ENCODE peak calls at places on chromosomes 3 and 15, in four cellular contexts. One of them, this sample, is unnamed. For H3K4me1, the result is how much of the 10 kb centered on the place peaks cover.

GRCh38 chr3:193744048-193744821 is 151.2 kb downstream of the OPA1 start:
- DNase-seq in mesenchymal stem cell: peak
- DNase-seq in mesendoderm: peak
- DNase-seq in IMR-90: no peak
- DNase-seq in this sample: no peak

GRCh38 chr3:117752984-117753717 is 1043.6 kb downstream of the TUSC7 start:
- DNase-seq in mesendoderm: no peak
- DNase-seq in mesenchymal stem cell: peak
- DNase-seq in IMR-90: peak
- DNase-seq in this sample: no peak

GRCh38 chr15:41231536-41231935 is 468 bp downstream of the CHP1 start:
- DNase-seq in mesenchymal stem cell: no peak
- DNase-seq in IMR-90: no peak
- DNase-seq in mesendoderm: no peak
- DNase-seq in this sample: no peak

GRCh38 chr3:55269096-55269495 is 218.0 kb downstream of the WNT5A start:
- DNase-seq in mesenchymal stem cell: peak
- DNase-seq in IMR-90: no peak
- DNase-seq in mesendoderm: no peak
- DNase-seq in this sample: no peak

GRCh38 chr3:115019900-115020299 is 127.2 kb downstream of the ZBTB20 start:
- DNase-seq in mesendoderm: no peak
- DNase-seq in IMR-90: no peak
- DNase-seq in mesenchymal stem cell: no peak
- DNase-seq in this sample: no peak

GRCh38 chr3:124492824-124493223 is 237.4 kb upstream of the UMPS start:
- DNase-seq in IMR-90: peak
- DNase-seq in mesendoderm: peak
- DNase-seq in mesenchymal stem cell: peak
- DNase-seq in this sample: no peak

GRCh38 chr3:101070260-101071121 is 77.3 kb upstream of the ABI3BP start:
- DNase-seq in mesendoderm: peak
- DNase-seq in IMR-90: no peak
- DNase-seq in mesenchymal stem cell: peak
- DNase-seq in this sample: peak

GRCh38 chr3:10363935-10364334 is 43.0 kb upstream of the SEC13 start:
- DNase-seq in mesendoderm: no peak
- DNase-seq in IMR-90: no peak
- DNase-seq in mesenchymal stem cell: peak
- DNase-seq in this sample: no peak

GRCh38 chr3:148332509-148332908 is 365.2 kb upstream of the AGTR1 start:
- DNase-seq in mesendoderm: peak
- DNase-seq in mesenchymal stem cell: no peak
- DNase-seq in IMR-90: no peak
- DNase-seq in this sample: no peak

GRCh38 chr3:107927361-107928083 is 163.3 kb downstream of the CD47 start:
- DNase-seq in IMR-90: peak
- DNase-seq in mesendoderm: peak
- DNase-seq in mesenchymal stem cell: peak
- DNase-seq in this sample: peak

GRCh38 chr15:69853572-69853971 is 244.1 kb downstream of the TLE3 start:
- DNase-seq in mesenchymal stem cell: peak
- DNase-seq in mesendoderm: peak
- DNase-seq in IMR-90: peak
- DNase-seq in this sample: no peak

GRCh38 chr3:46703013-46703520 is 1.9 kb downstream of the TMIE start:
- DNase-seq in mesenchymal stem cell: no peak
- DNase-seq in IMR-90: no peak
- DNase-seq in mesendoderm: no peak
- DNase-seq in this sample: no peak

GRCh38 chr15:61501815-61502214 is 272.7 kb upstream of the RORA start:
- DNase-seq in mesenchymal stem cell: no peak
- DNase-seq in mesendoderm: no peak
- DNase-seq in IMR-90: no peak
- DNase-seq in this sample: no peak

GRCh38 chr3:170360916-170361315 is 3.4 kb downstream of the SKIL start:
- DNase-seq in mesenchymal stem cell: no peak
- DNase-seq in mesendoderm: peak
- DNase-seq in IMR-90: peak
- DNase-seq in this sample: no peak

GRCh38 chr3:53551324-53551723 is 56.9 kb downstream of the CACNA1D start:
- DNase-seq in mesenchymal stem cell: no peak
- DNase-seq in mesendoderm: no peak
- DNase-seq in IMR-90: no peak
- DNase-seq in this sample: no peak

GRCh38 chr15:89806217-89806564 is 8.5 kb downstream of the ANPEP start:
- DNase-seq in IMR-90: no peak
- DNase-seq in mesendoderm: no peak
- DNase-seq in mesenchymal stem cell: no peak
- DNase-seq in this sample: no peak

GRCh38 chr15:66496951-66497501 is 536 bp downstream of the SNAPC5 start:
- DNase-seq in IMR-90: no peak
- DNase-seq in mesenchymal stem cell: no peak
- DNase-seq in mesendoderm: no peak
- DNase-seq in this sample: no peak

GRCh38 chr3:15997274-15997943 is 177.1 kb upstream of the GALNT15 start:
- DNase-seq in mesendoderm: no peak
- DNase-seq in mesenchymal stem cell: no peak
- DNase-seq in IMR-90: no peak
- DNase-seq in this sample: no peak

GRCh38 chr3:25429441-25429907 is 1.4 kb downstream of the RARB start:
- DNase-seq in mesendoderm: no peak
- DNase-seq in mesenchymal stem cell: no peak
- DNase-seq in IMR-90: no peak
- DNase-seq in this sample: no peak

GRCh38 chr3:25432191-25432720 is 4.2 kb downstream of the RARB start:
- DNase-seq in mesenchymal stem cell: no peak
- DNase-seq in mesendoderm: no peak
- DNase-seq in IMR-90: no peak
- DNase-seq in this sample: no peak

GRCh38 chr3:25428950-25429349 is 887 bp downstream of the RARB start:
- DNase-seq in mesenchymal stem cell: no peak
- DNase-seq in mesendoderm: no peak
- DNase-seq in IMR-90: no peak
- DNase-seq in this sample: no peak

GRCh38 chr3:25430942-25431570 is 3.0 kb downstream of the RARB start:
- DNase-seq in IMR-90: no peak
- DNase-seq in mesendoderm: no peak
- DNase-seq in mesenchymal stem cell: peak
- DNase-seq in this sample: no peak

GRCh38 chr3:25429960-25430941 is 2.2 kb downstream of the RARB start:
- DNase-seq in IMR-90: peak
- DNase-seq in mesenchymal stem cell: peak
- DNase-seq in mesendoderm: peak
- DNase-seq in this sample: no peak
- H3K4me3 ChIP-seq in IMR-90: no peak
- H3K4me3 ChIP-seq in mesenchymal stem cell: no peak
- H3K4me3 ChIP-seq in mesendoderm: no peak
- H3K4me3 ChIP-seq in this sample: no peak

DNA sequence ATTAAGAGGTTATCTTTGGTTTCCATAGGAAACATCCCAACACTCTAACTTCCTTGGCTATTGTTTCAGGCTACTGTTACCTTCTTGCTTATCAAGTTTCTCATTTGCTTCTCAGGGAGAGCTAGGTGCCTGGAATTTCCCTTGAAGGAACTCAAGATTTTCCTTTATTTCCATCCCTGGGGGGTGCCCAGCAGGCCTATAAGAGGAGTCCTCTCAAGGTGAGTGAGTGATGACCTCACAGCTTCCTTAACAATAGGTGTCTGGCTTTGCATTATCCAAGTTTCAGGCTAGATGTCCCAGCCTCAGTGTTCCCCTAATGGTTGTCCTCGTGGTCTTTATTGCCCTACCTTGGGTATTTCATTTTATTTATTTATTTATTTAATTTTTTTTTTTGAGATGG is 12.1 kb upstream of the CTSH start:
- DNase-seq in mesenchymal stem cell: no peak
- DNase-seq in mesendoderm: peak
- DNase-seq in IMR-90: no peak
- DNase-seq in this sample: no peak
- H2AK5ac ChIP-seq in mesenchymal stem cell: no peak
- H2AK5ac ChIP-seq in mesendoderm: no peak
- H2AK5ac ChIP-seq in IMR-90: no peak
- H2AK5ac ChIP-seq in this sample: no peak

DNA sequence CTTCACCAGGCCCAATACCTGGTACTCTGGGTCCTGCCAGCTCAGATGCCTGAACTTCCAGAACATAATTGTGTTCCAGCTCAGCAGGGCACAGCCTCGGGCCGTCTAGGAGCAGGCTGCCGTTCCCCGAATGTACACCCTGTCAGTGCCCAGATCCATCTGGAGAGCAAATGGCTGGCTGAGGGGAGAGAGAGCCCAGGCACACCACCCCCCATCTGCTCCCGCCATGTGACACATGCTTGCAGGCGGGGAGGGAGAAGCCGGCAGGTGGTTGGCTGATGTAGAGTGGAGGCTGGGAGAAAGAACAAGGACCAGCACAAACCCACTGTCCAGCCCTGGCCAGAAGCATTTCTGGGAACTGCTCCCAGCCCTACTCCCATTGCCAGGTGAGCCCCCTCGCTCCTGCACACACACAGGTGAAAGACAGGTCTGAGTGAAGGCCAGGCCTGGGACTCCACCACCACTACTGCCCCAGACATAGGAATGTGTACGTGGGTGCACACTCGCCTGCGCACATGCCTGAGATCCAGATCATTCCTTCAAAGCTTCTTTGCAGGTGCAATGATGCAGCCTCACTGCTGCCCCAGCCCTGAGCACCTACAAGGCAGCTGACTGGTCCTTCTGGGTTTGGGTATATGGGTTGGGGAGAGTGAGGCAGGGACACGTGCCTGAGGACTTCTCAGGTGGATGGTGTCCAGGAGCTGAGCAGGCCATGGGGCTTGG is 53.5 kb downstream of the SEMA5B start:
- DNase-seq in mesenchymal stem cell: no peak
- DNase-seq in mesendoderm: no peak
- DNase-seq in IMR-90: no peak
- DNase-seq in this sample: no peak
- H3K4me1 ChIP-seq in mesenchymal stem cell: under half
- H3K4me1 ChIP-seq in mesendoderm: under half
- H3K4me1 ChIP-seq in IMR-90: under half
- H3K4me1 ChIP-seq in this sample: under half

GRCh38 chr3:105277656-105278055 is 89.1 kb upstream of the ALCAM start:
- DNase-seq in mesendoderm: no peak
- DNase-seq in IMR-90: peak
- DNase-seq in mesenchymal stem cell: peak
- DNase-seq in this sample: no peak
- H3K4me3 ChIP-seq in mesendoderm: no peak
- H3K4me3 ChIP-seq in IMR-90: no peak
- H3K4me3 ChIP-seq in mesenchymal stem cell: no peak
- H3K4me3 ChIP-seq in this sample: no peak

GRCh38 chr15:101526890-101527289 is 37.4 kb upstream of the PCSK6 start:
- DNase-seq in IMR-90: no peak
- DNase-seq in mesendoderm: no peak
- DNase-seq in mesenchymal stem cell: no peak
- DNase-seq in this sample: no peak
- H2AK5ac ChIP-seq in IMR-90: no peak
- H2AK5ac ChIP-seq in mesendoderm: no peak
- H2AK5ac ChIP-seq in mesenchymal stem cell: no peak
- H2AK5ac ChIP-seq in this sample: no peak

DNA sequence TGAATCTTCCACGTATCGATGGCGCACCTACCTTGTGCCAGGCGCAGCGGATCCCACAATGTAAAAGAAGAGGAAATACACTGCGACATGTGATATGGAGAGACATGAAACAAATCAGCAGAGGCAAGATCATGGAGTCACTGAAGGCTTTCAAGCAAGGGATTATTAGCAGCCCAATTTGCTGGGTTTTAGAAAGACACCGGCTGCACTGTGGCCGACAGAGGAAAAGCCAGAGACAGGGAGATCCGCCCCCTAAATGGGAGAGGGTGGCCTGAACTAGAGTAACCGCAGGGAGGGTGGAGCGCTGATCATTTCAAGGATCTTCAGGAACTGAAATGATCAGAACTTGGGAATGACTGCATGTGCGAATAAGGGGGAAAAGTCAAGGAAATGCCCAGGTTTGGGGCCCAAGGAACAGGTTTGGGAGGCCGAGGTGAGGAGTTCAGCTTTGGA is 625 bp upstream of the C15orf40 start:
- DNase-seq in mesendoderm: no peak
- DNase-seq in mesenchymal stem cell: no peak
- DNase-seq in IMR-90: no peak
- DNase-seq in this sample: peak
- H3K4me1 ChIP-seq in mesendoderm: under half
- H3K4me1 ChIP-seq in mesenchymal stem cell: under half
- H3K4me1 ChIP-seq in IMR-90: under half
- H3K4me1 ChIP-seq in this sample: under half

DNA sequence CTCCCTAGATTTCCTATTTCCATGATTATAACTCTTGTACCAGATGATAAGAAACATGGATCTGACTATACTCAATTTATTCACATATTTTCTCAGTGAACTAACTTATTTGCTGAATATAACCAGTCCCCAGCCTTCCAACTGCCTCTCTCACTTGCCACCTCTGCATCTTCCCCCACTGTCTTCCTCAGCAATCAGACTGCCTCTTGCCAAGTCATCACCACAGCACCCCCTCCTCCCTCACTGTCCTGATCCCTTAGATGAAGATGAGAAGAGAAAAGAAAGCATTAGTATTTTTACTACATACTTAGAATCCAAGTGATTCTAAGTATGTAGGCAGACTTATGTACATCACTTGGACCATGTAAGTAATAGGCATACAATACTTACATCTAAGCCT is 71.9 kb downstream of the GTPBP8 start:
- DNase-seq in mesenchymal stem cell: no peak
- DNase-seq in mesendoderm: no peak
- DNase-seq in IMR-90: no peak
- DNase-seq in this sample: no peak
- H3K4me3 ChIP-seq in mesenchymal stem cell: no peak
- H3K4me3 ChIP-seq in mesendoderm: no peak
- H3K4me3 ChIP-seq in IMR-90: no peak
- H3K4me3 ChIP-seq in this sample: no peak

DNA sequence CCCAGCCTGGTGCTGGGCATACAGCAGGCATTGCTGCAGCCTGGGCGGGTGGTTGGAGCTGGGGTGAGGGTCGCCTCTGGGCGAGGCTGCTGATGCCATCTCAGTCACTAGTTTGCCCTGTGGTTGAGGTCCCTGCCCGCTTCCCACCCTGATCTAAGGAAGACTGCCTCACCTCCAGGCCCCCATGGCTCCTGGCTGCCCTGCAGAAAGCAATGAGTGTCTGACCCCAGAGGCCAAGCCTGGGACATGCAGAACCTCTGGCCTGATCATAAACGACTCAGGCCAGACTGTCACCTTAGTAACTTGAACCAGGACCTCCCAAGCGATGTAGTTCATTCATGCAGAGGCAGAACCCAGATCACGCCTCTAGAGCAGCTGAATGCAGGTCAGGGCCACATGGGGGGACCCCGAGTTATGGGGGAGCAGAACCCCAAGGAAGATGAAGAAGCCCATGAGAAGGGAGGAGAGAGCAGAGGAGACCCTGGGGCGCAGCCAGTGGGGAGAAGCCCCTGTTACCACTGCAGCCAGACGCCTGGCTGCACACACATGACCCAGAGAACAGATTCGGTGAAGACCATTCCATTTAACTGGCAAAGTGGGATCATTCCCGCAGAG is 213.9 kb downstream of the TBC1D2B start:
- DNase-seq in mesendoderm: no peak
- DNase-seq in mesenchymal stem cell: no peak
- DNase-seq in IMR-90: no peak
- DNase-seq in this sample: no peak
- H2AK5ac ChIP-seq in mesendoderm: no peak
- H2AK5ac ChIP-seq in mesenchymal stem cell: no peak
- H2AK5ac ChIP-seq in IMR-90: no peak
- H2AK5ac ChIP-seq in this sample: no peak

GRCh38 chr3:14991148-14991742 is 43.9 kb downstream of the NR2C2 start:
- DNase-seq in mesenchymal stem cell: peak
- DNase-seq in IMR-90: no peak
- DNase-seq in mesendoderm: no peak
- DNase-seq in this sample: peak
- H3K4me1 ChIP-seq in mesenchymal stem cell: under half
- H3K4me1 ChIP-seq in IMR-90: under half
- H3K4me1 ChIP-seq in mesendoderm: under half
- H3K4me1 ChIP-seq in this sample: under half